ENCODE peak calls at places on chromosomes 11 and 22, in eight cellular contexts. C is H4; X is stimulated activated CD4-positive, alpha-beta T cell treated with anti-CD3 and anti-CD28 coated beads, Interleukin-2, amount 100 ng/mL, for 24 hours; W is SJSA1; V is activated naive CD8-positive, alpha-beta T cell treated with anti-CD3 and anti-CD28 coated beads for 36 hours; D is body of pancreas; J is EL; U is astrocyte of the spinal cord. T is an unnamed sample.
A peak's percentile ranks its signal among the peaks of the same experiment; 100 is the strongest.

GRCh38 chr11:115590254-115590653 is 86.0 kb upstream of the CADM1 start:
- DNase-seq in C (no peak), J (no peak), D (peak; percentile 6), U (no peak), V (no peak), W (no peak), X (no peak), T (no peak)

GRCh38 chr11:126083829-126084607 is 21.4 kb upstream of the CDON start:
- DNase-seq in W (no peak), U (no peak), D (peak; percentile 42), C (no peak), J (no peak), X (peak; percentile 20), V (peak; percentile 34), T (peak; percentile 11)

GRCh38 chr22:31177420-31178162 is 17.6 kb downstream of the RNF185 start:
- DNase-seq in U (peak; percentile 87), D (no peak), J (peak; percentile 93), W (peak; percentile 89), C (no peak), X (no peak), V (no peak), T (no peak)

GRCh38 chr22:20777420-20778177 is 3.7 kb downstream of the SERPIND1 start:
- DNase-seq in J (peak; percentile 85), W (no peak), D (peak; percentile 40), V (no peak), C (peak; percentile 56), X (no peak), U (peak; percentile 48), T (no peak)

GRCh38 chr11:32131321-32131720 is 40.4 kb downstream of the RCN1 start:
- DNase-seq in J (peak; percentile 79), U (no peak), X (no peak), W (no peak), C (no peak), V (no peak), D (no peak), T (no peak)

GRCh38 chr11:46006418-46007070 is 84.1 kb downstream of the LARGE2 start:
- DNase-seq in D (peak; percentile 21), V (no peak), J (peak; percentile 69), U (peak; percentile 80), W (peak; percentile 45), X (no peak), C (peak; percentile 69), T (no peak)

GRCh38 chr11:76824083-76824939 is 36.4 kb upstream of the ACER3 start:
- DNase-seq in V (no peak), J (peak; percentile 67), D (no peak), U (no peak), C (peak; percentile 67), W (no peak), X (no peak), T (no peak)

GRCh38 chr11:112886707-112887370 is 74.4 kb upstream of the NCAM1 start:
- DNase-seq in W (no peak), V (no peak), X (no peak), U (no peak), J (no peak), D (no peak), C (peak; percentile 70), T (no peak)

GRCh38 chr11:62508336-62509058 is 38.1 kb downstream of the AHNAK start:
- DNase-seq in X (no peak), V (peak; percentile 7), J (peak; percentile 78), U (peak; percentile 64), W (peak; percentile 95), D (peak; percentile 84), C (peak; percentile 84), T (peak; percentile 14)

GRCh38 chr11:44446996-44447771 is 118.3 kb upstream of the CD82 start:
- DNase-seq in X (no peak), D (no peak), C (no peak), W (peak; percentile 41), J (no peak), V (no peak), U (no peak), T (no peak)